ENCODE peak calls at places on chromosome 11, in four cellular contexts. R is HL-60, K is GM12878, C is K562. S is an unnamed sample.

GRCh38 chr11:113417428-113417827 is 29.8 kb downstream of the ANKK1 start:
- DNase-seq in R (no peak), K (no peak), C (no peak), S (no peak)

GRCh38 chr11:102928247-102928646 is 27.3 kb downstream of the MMP13 start:
- DNase-seq in R (no peak), K (no peak), C (no peak), S (no peak)

GRCh38 chr11:109423114-109423859 is 1.3 kb downstream of the C11orf87 start:
- DNase-seq in R (no peak), K (no peak), C (no peak), S (no peak)

GRCh38 chr11:94897330-94897768 is 76.0 kb downstream of the CWC15 start:
- DNase-seq in R (peak), K (no peak), C (peak), S (no peak)

GRCh38 chr11:19342036-19342435 is 101.3 kb upstream of the E2F8 start:
- DNase-seq in R (no peak), K (no peak), C (no peak), S (no peak)

GRCh38 chr11:18633256-18634139 is 644 bp downstream of the SPTY2D1 start:
- DNase-seq in R (peak), K (peak), C (no peak), S (peak)

GRCh38 chr11:134486704-134487103 is 74.7 kb upstream of the B3GAT1 start:
- DNase-seq in R (no peak), K (no peak), C (no peak), S (no peak)

GRCh38 chr11:3231851-3232744 is at the start of gene MRGPRE:
- DNase-seq in R (peak), K (no peak), C (peak), S (no peak)

GRCh38 chr11:32312865-32313403 is 122.4 kb downstream of the WT1 start:
- DNase-seq in R (peak), K (no peak), C (peak), S (peak)

GRCh38 chr11:25159341-25159740 is 662.5 kb downstream of the LUZP2 start:
- DNase-seq in R (no peak), K (no peak), C (no peak), S (no peak)

GRCh38 chr11:12556788-12557384 is 117.3 kb upstream of the TEAD1 start:
- DNase-seq in R (no peak), K (no peak), C (no peak), S (no peak)

GRCh38 chr11:128786507-128786906 is 80.6 kb downstream of the KCNJ1 start:
- DNase-seq in R (no peak), K (no peak), C (no peak), S (no peak)

GRCh38 chr11:64864135-64864472 is 14.3 kb downstream of the EHD1 start:
- DNase-seq in R (no peak), K (no peak), C (no peak), S (no peak)

GRCh38 chr11:61650781-61651571 is 29.2 kb upstream of the DAGLA start:
- DNase-seq in R (no peak), K (no peak), C (peak), S (no peak)

GRCh38 chr11:123187670-123188507 is 7.2 kb downstream of the CLMP start:
- DNase-seq in R (no peak), K (no peak), C (no peak), S (no peak)

GRCh38 chr11:98701541-98701940 is 319.2 kb upstream of the CNTN5 start:
- DNase-seq in R (no peak), K (no peak), C (no peak), S (no peak)

GRCh38 chr11:96141649-96142048 is 201.3 kb downstream of the MAML2 start:
- DNase-seq in R (no peak), K (no peak), C (no peak), S (no peak)

GRCh38 chr11:29280452-29280851 is 736.4 kb downstream of the KCNA4 start:
- DNase-seq in R (no peak), K (no peak), C (no peak), S (no peak)

GRCh38 chr11:95134491-95134890 is 44.8 kb downstream of the ENDOD1 start:
- DNase-seq in R (no peak), K (no peak), C (no peak), S (no peak)

GRCh38 chr11:122601131-122602125 is 54.1 kb upstream of the UBASH3B start:
- DNase-seq in R (no peak), K (no peak), C (no peak), S (no peak)

GRCh38 chr11:124662111-124662510 is 11.4 kb downstream of the SIAE start:
- DNase-seq in R (no peak), K (no peak), C (no peak), S (no peak)

GRCh38 chr11:75303544-75304224 is 47.8 kb downstream of the ARRB1 start:
- DNase-seq in R (no peak), K (no peak), C (no peak), S (no peak)

GRCh38 chr11:34425863-34426262 is 12.9 kb upstream of the CAT start:
- DNase-seq in R (peak), K (no peak), C (no peak), S (no peak)

GRCh38 chr11:22449441-22449840 is 111.3 kb downstream of the SLC17A6 start:
- DNase-seq in R (no peak), K (no peak), C (no peak), S (no peak)

GRCh38 chr11:32610926-32611325 is 27.3 kb downstream of the EIF3M start:
- DNase-seq in R (no peak), K (no peak), C (no peak), S (no peak)

GRCh38 chr11:17887779-17888178 is 125.1 kb downstream of the SERGEF start:
- DNase-seq in R (no peak), K (no peak), C (no peak), S (no peak)

GRCh38 chr11:99795999-99796398 is 775.2 kb downstream of the CNTN5 start:
- DNase-seq in R (no peak), K (no peak), C (no peak), S (no peak)

GRCh38 chr11:92932023-92932422 is 37.4 kb upstream of the MTNR1B start:
- DNase-seq in R (no peak), K (no peak), C (no peak), S (no peak)

GRCh38 chr11:29336727-29337212 is 680.1 kb downstream of the KCNA4 start:
- DNase-seq in R (no peak), K (no peak), C (no peak), S (no peak)

GRCh38 chr11:36622431-36623136 is 24.5 kb upstream of the RAG2 start:
- DNase-seq in R (peak), K (no peak), C (peak), S (no peak)

GRCh38 chr11:35838071-35838470 is 105.8 kb upstream of the LDLRAD3 start:
- DNase-seq in R (no peak), K (no peak), C (no peak), S (no peak)

GRCh38 chr11:80085563-80085962 is 644.7 kb upstream of the TENM4 start:
- DNase-seq in R (no peak), K (no peak), C (no peak), S (no peak)

GRCh38 chr11:45252134-45252856 is 33.8 kb downstream of the SYT13 start:
- DNase-seq in R (peak), K (no peak), C (peak), S (peak)
- TF ChIP-seq POLR2AphosphoS5 in R (no peak), K (no peak), C (no peak), S (no peak)

DNA sequence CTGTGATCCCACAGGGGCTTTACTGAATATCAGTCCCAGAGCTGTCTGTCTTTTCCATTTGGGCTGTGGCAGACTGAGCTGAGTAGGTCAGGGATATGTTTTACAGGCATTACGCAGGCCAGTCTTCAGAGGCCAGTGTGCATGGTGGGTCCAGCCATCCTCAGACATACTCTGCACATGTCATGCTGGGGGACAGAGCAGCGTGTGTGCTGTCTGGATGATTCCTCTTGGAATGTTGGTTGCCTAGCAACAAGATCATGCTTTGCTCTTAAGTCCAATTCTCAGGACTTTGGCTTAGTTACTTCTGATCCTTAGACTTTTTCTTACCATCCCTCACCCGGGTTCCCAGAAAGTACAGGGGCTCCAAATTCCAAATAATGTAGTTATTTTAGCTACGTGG is 736.4 kb downstream of the DLG2 start:
- DNase-seq in R (no peak), K (no peak), C (no peak), S (no peak)
- TF ChIP-seq SPI1 in R (no peak), K (no peak), C (no peak), S (no peak)

GRCh38 chr11:73396251-73396930 is 20.2 kb downstream of the RELT start:
- DNase-seq in R (no peak), K (no peak), C (no peak), S (no peak)
- TF ChIP-seq POLR2AphosphoS5 in R (no peak), K (no peak), C (no peak), S (no peak)

GRCh38 chr11:116427903-116428637 is 344.7 kb downstream of the BUD13 start:
- DNase-seq in R (no peak), K (no peak), C (no peak), S (no peak)
- TF ChIP-seq SPI1 in R (no peak), K (no peak), C (no peak), S (no peak)

GRCh38 chr11:7286178-7286577 is 34.5 kb downstream of the SYT9 start:
- DNase-seq in R (no peak), K (no peak), C (no peak), S (no peak)
- TF ChIP-seq POLR2AphosphoS5 in R (no peak), K (no peak), C (no peak), S (no peak)

DNA sequence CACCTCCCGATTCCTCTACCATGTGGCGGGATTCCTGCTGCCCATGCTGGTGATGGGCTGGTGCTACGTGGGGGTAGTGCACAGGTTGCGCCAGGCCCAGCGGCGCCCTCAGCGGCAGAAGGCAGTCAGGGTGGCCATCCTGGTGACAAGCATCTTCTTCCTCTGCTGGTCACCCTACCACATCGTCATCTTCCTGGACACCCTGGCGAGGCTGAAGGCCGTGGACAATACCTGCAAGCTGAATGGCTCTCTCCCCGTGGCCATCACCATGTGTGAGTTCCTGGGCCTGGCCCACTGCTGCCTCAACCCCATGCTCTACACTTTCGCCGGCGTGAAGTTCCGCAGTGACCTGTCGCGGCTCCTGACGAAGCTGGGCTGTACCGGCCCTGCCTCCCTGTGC is 10.5 kb downstream of the CXCR5 start:
- DNase-seq in R (no peak), K (no peak), C (no peak), S (no peak)
- TF ChIP-seq SPI1 in R (no peak), K (no peak), C (no peak), S (no peak)

GRCh38 chr11:10109836-10110235 is 184.2 kb downstream of the SBF2 start:
- DNase-seq in R (no peak), K (no peak), C (no peak), S (no peak)
- TF ChIP-seq POLR2AphosphoS5 in R (no peak), K (no peak), C (no peak), S (no peak)

DNA sequence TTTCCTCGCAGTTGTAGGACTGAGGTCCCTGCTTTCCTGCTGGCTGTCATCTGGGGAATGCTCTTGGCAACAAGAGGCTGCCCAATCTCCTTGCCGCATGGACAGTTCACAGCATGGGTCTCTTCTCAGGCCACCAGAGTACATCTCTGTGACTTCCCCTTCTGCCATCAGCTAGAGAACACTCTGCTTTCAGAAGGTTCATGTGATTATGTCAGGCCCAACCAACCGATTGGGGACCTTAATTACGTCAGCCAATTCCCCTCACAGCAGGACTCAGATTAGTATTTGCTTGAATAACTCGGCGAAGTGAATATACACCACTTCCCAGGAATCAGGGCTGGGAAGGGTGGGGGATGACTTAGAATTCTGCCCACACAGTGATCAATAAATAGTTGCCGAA is 61.9 kb upstream of the CSNK2A3 start:
- DNase-seq in R (peak), K (no peak), C (no peak), S (no peak)
- TF ChIP-seq SPI1 in R (peak), K (no peak), C (no peak), S (no peak)

S was measured in GM12891.